ENCODE peak calls at places on chromosomes 6 and 20, in nine cellular contexts. L is AG09309, S is fibroblast of pulmonary artery, B is RWPE1, E is lung, O is fibroblast of the aortic adventitia, A is HCT116, J is pancreas, D is neural crest cell. P is an unnamed sample.

GRCh38 chr6:127857051-127857637 is 43.7 kb downstream of the THEMIS start:
- DNase-seq in L (no peak), S (peak; percentile 59), B (no peak), E (no peak), O (no peak), A (no peak), J (no peak), D (no peak), P (no peak)

GRCh38 chr6:20955751-20956150 is 421.5 kb downstream of the CDKAL1 start:
- DNase-seq in L (no peak), S (no peak), B (no peak), E (no peak), O (no peak), A (no peak), J (no peak), D (no peak), P (no peak)

GRCh38 chr6:2542858-2543218 is 207.9 kb downstream of the MYLK4 start:
- DNase-seq in L (peak; percentile 55), S (peak; percentile 89), B (no peak), E (peak; percentile 73), O (peak; percentile 91), A (no peak), J (no peak), D (no peak), P (no peak)

GRCh38 chr6:5337573-5337972 is 76.3 kb downstream of the FARS2 start:
- DNase-seq in L (peak; percentile 46), S (peak; percentile 53), B (no peak), E (no peak), O (peak; percentile 50), A (no peak), J (no peak), D (no peak), P (no peak)

GRCh38 chr6:108436771-108437170 is 123.9 kb upstream of the FOXO3 start:
- DNase-seq in L (no peak), S (no peak), B (no peak), E (no peak), O (no peak), A (no peak), J (no peak), D (no peak), P (no peak)

GRCh38 chr6:3442444-3443220 is 14.2 kb downstream of the SLC22A23 start:
- DNase-seq in L (peak; percentile 44), S (peak; percentile 67), B (no peak), E (no peak), O (peak; percentile 78), A (no peak), J (no peak), D (no peak), P (no peak)

GRCh38 chr6:22557007-22557406 is 12.4 kb upstream of the HDGFL1 start:
- DNase-seq in L (no peak), S (no peak), B (no peak), E (no peak), O (no peak), A (no peak), J (no peak), D (no peak), P (no peak)

GRCh38 chr20:36754656-36755222 is 8.8 kb upstream of the NDRG3 start:
- DNase-seq in L (peak; percentile 37), S (peak; percentile 85), B (peak; percentile 79), E (peak; percentile 50), O (peak; percentile 88), A (peak; percentile 37), J (peak; percentile 53), D (peak; percentile 47), P (peak; percentile 68)

GRCh38 chr6:63066053-63066704 is 145.1 kb upstream of the FKBP1C start:
- DNase-seq in L (no peak), S (no peak), B (no peak), E (no peak), O (no peak), A (peak; percentile 2), J (no peak), D (no peak), P (no peak)

GRCh38 chr6:11270030-11271027 is 37.9 kb upstream of the NEDD9 start:
- DNase-seq in L (no peak), S (peak; percentile 77), B (no peak), E (no peak), O (peak; percentile 42), A (no peak), J (peak; percentile 46), D (no peak), P (no peak)

GRCh38 chr20:37259031-37259430 is 2.6 kb downstream of the GHRH start:
- DNase-seq in L (no peak), S (no peak), B (no peak), E (no peak), O (no peak), A (no peak), J (no peak), D (no peak), P (no peak)

GRCh38 chr6:66054967-66055366 is 347.9 kb upstream of the EYS start:
- DNase-seq in L (no peak), S (no peak), B (no peak), E (no peak), O (no peak), A (no peak), J (no peak), D (no peak), P (no peak)

GRCh38 chr6:39362487-39362865 is 40.0 kb upstream of the KCNK16 start:
- DNase-seq in L (no peak), S (peak; percentile 10), B (no peak), E (no peak), O (no peak), A (no peak), J (no peak), D (no peak), P (no peak)

GRCh38 chr20:62485062-62485700 is 9.4 kb upstream of the GATA5 start:
- DNase-seq in L (no peak), S (peak; percentile 64), B (no peak), E (no peak), O (peak; percentile 81), A (no peak), J (no peak), D (no peak), P (no peak)

GRCh38 chr6:93163146-93163545 is 256.2 kb downstream of the EPHA7 start:
- DNase-seq in L (no peak), S (no peak), B (no peak), E (no peak), O (no peak), A (no peak), J (no peak), D (no peak), P (no peak)

GRCh38 chr6:4885534-4885933 is 109.3 kb downstream of the CDYL start:
- DNase-seq in L (no peak), S (no peak), B (no peak), E (no peak), O (no peak), A (no peak), J (no peak), D (no peak), P (no peak)

GRCh38 chr6:1658212-1659005 is 48.7 kb downstream of the FOXC1 start:
- DNase-seq in L (no peak), S (no peak), B (no peak), E (no peak), O (no peak), A (no peak), J (no peak), D (no peak), P (no peak)

GRCh38 chr20:21156266-21156665 is 30.4 kb downstream of the KIZ start:
- DNase-seq in L (no peak), S (peak; percentile 74), B (peak; percentile 9), E (no peak), O (peak; percentile 44), A (no peak), J (no peak), D (no peak), P (no peak)

GRCh38 chr20:53967527-53967926 is 102.9 kb downstream of the BCAS1 start:
- DNase-seq in L (no peak), S (no peak), B (no peak), E (no peak), O (no peak), A (no peak), J (no peak), D (no peak), P (no peak)

GRCh38 chr20:35264755-35265154 is 13.2 kb downstream of the MMP24OS start:
- DNase-seq in L (no peak), S (peak; percentile 21), B (no peak), E (no peak), O (no peak), A (no peak), J (no peak), D (no peak), P (peak; percentile 58)

GRCh38 chr20:4581838-4582237 is 139.9 kb upstream of the PRND start:
- DNase-seq in L (no peak), S (no peak), B (no peak), E (no peak), O (no peak), A (no peak), J (no peak), D (no peak), P (no peak)
- TF ChIP-seq CTCF in L (no peak), S (no peak), B (no peak), E (no peak), O (no peak), A (no peak), J (no peak), D (peak; percentile 34), P (peak; percentile 49)

GRCh38 chr6:156068870-156069269 is 613.2 kb upstream of the NOX3 start:
- DNase-seq in L (no peak), S (no peak), B (no peak), E (no peak), O (no peak), A (no peak), J (no peak), D (no peak), P (no peak)
- TF ChIP-seq CTCF in L (no peak), S (no peak), B (no peak), E (no peak), O (no peak), A (no peak), J (no peak), D (no peak), P (no peak)

DNA sequence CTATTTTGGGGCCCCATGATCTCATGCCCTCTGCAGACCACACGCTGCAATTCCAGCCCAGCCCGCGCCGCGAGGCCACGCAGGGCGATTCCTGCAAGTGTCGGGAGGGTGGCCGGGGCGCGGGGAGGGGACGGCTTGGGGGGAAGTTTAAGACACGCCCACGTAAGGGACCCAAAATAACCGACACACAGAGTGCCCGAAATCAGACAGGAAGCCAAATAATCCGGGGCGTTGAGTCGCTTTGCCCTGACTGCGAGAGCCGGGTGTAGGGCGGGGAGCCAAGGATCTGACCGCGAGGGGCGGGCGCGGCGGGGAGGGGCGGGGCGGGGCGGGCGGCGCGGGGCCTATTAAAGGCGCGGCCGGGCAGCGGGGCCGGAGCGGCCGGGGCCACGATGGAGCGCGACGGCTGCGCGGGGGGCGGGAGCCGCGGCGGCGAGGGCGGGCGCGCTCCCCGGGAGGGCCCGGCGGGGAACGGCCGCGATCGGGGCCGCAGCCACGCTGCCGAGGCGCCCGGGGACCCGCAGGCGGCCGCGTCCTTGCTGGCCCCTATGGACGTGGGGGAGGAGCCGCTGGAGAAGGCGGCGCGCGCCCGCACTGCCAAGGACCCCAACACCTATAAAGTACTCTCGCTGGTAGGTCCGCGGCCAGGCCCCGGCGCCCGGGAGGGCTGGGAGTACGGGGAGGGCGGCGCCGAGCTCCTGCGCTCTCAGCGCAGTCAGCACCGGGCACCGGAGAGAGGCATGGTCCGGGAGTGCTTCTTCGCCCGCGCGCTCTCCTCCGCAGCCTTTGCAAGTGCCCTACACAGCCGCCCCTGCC is at the start of gene ENPP1:
- DNase-seq in L (no peak), S (peak; percentile 39), B (peak; percentile 44), E (peak; percentile 64), O (peak; percentile 48), A (peak; percentile 21), J (peak; percentile 79), D (peak; percentile 61), P (peak; percentile 66)
- TF ChIP-seq CTCF in L (peak; percentile 32), S (no peak), B (peak; percentile 26), E (no peak), O (peak; percentile 29), A (no peak), J (no peak), D (peak; percentile 44), P (no peak)

GRCh38 chr6:166097914-166098522 is 69.6 kb downstream of the TBXT start:
- DNase-seq in L (no peak), S (peak; percentile 87), B (peak; percentile 38), E (peak; percentile 55), O (peak; percentile 82), A (peak; percentile 49), J (peak; percentile 77), D (peak; percentile 91), P (peak; percentile 92)
- TF ChIP-seq CTCF in L (peak; percentile 90), S (no peak), B (peak; percentile 58), E (peak; percentile 10), O (peak; percentile 98), A (peak; percentile 64), J (peak; percentile 87), D (peak; percentile 96), P (peak; percentile 89)